ENCODE peak calls at places on chromosomes 11 and 22, in seven cellular contexts. M is adrenal gland, T is IMR-90, K is testis, G is upper lobe of right lung, C is hepatocyte, W is GM23248. I is an unnamed sample. For H3K36me3, the result is how much of the 10 kb centered on the place peaks cover.

GRCh38 chr22:28674121-28674563 is 5.5 kb downstream of the TTC28 start:
- DNase-seq in T (peak), K (no peak), W (peak), M (no peak), C (no peak), G (no peak), I (no peak)

GRCh38 chr11:19395050-19395449 is 154.3 kb upstream of the E2F8 start:
- DNase-seq in G (no peak), M (no peak), K (no peak), T (no peak), W (no peak), C (no peak), I (no peak)

GRCh38 chr22:43295173-43295572 is 48.0 kb downstream of the SCUBE1 start:
- DNase-seq in K (no peak), W (no peak), C (no peak), G (no peak), M (no peak), T (no peak), I (no peak)

GRCh38 chr11:33735426-33736147 is 636 bp downstream of the CD59 start:
- DNase-seq in W (peak), C (peak), K (peak), M (peak), G (peak), T (no peak), I (no peak)

GRCh38 chr11:125262825-125263218 is 98.3 kb downstream of the PKNOX2 start:
- DNase-seq in M (no peak), G (no peak), W (peak), K (peak), C (peak), T (peak), I (no peak)

GRCh38 chr11:35593143-35593542 is 25.1 kb upstream of the FJX1 start:
- DNase-seq in M (no peak), W (peak), G (no peak), K (no peak), T (peak), C (no peak), I (no peak)

GRCh38 chr11:11500744-11501487 is 120.9 kb downstream of the GALNT18 start:
- DNase-seq in K (no peak), G (no peak), M (no peak), W (no peak), C (no peak), T (no peak), I (no peak)

GRCh38 chr22:46149493-46149997 is 781 bp upstream of the PPARA start:
- DNase-seq in W (peak), K (peak), M (peak), C (peak), G (peak), T (no peak), I (no peak)

GRCh38 chr22:36546932-36547331 is 18.0 kb upstream of the EIF3D start:
- DNase-seq in M (no peak), T (peak), K (no peak), W (peak), G (no peak), C (peak), I (no peak)

GRCh38 chr11:104531075-104531474 is 367.1 kb upstream of the PDGFD start:
- DNase-seq in M (no peak), T (no peak), G (no peak), C (no peak), W (no peak), K (no peak), I (peak)

GRCh38 chr11:65498042-65498726 is 661 bp upstream of the MALAT1 start:
- DNase-seq in T (peak), G (peak), K (peak), W (peak), C (peak), M (peak), I (no peak)

GRCh38 chr11:21774212-21774611 is 418.7 kb upstream of the ANO5 start:
- DNase-seq in W (no peak), C (no peak), G (no peak), K (no peak), T (no peak), M (no peak), I (no peak)

GRCh38 chr22:37070744-37071143 is 19.2 kb downstream of the KCTD17 start:
- DNase-seq in K (no peak), C (no peak), G (no peak), W (no peak), T (no peak), M (no peak), I (no peak)

GRCh38 chr11:12288212-12288933 is 89.0 kb upstream of the PARVA start:
- DNase-seq in W (peak), C (peak), K (peak), T (peak), M (peak), G (peak), I (peak)

GRCh38 chr11:94732617-94733292 is 35.4 kb upstream of the AMOTL1 start:
- DNase-seq in W (peak), M (peak), T (peak), K (no peak), C (no peak), G (no peak), I (no peak)

GRCh38 chr11:19931141-19931767 is 218.6 kb downstream of the NAV2 start:
- DNase-seq in C (peak), M (no peak), K (no peak), G (no peak), T (no peak), W (peak), I (no peak)

GRCh38 chr11:8258771-8259170 is 4.9 kb downstream of the LMO1 start:
- DNase-seq in G (peak), M (peak), T (peak), C (no peak), K (no peak), W (peak), I (no peak)

GRCh38 chr11:91913407-91913806 is 311.2 kb upstream of the FAT3 start:
- DNase-seq in C (no peak), G (no peak), M (no peak), K (no peak), W (no peak), T (no peak), I (no peak)

GRCh38 chr11:94706211-94706610 is 61.9 kb upstream of the AMOTL1 start:
- DNase-seq in T (peak), C (peak), G (no peak), W (peak), M (no peak), K (no peak), I (no peak)

GRCh38 chr11:113989916-113990315 is 15.0 kb downstream of the HTR3A start:
- DNase-seq in C (no peak), W (no peak), K (no peak), G (no peak), M (no peak), T (no peak), I (no peak)

GRCh38 chr11:72958790-72959189 is 144.6 kb downstream of the ATG16L2 start:
- DNase-seq in C (no peak), M (no peak), K (no peak), G (no peak), W (no peak), T (peak), I (no peak)

GRCh38 chr11:75656044-75656726 is 12.7 kb downstream of the MAP6 start:
- DNase-seq in C (no peak), T (peak), W (no peak), G (no peak), K (no peak), M (no peak), I (no peak)

GRCh38 chr22:44660051-44660830 is 41.8 kb upstream of the PRR5 start:
- DNase-seq in T (no peak), C (no peak), M (no peak), W (no peak), G (no peak), K (no peak), I (peak)

GRCh38 chr22:28441720-28442263 is 237.8 kb downstream of the TTC28 start:
- DNase-seq in W (peak), M (no peak), K (peak), C (peak), T (no peak), G (no peak), I (peak)

GRCh38 chr11:132848336-132848735 is 684.0 kb downstream of the OPCML start:
- DNase-seq in T (peak), G (no peak), C (no peak), W (peak), M (no peak), K (no peak), I (no peak)

GRCh38 chr22:49824185-49824925 is 3.3 kb downstream of the BRD1 start:
- DNase-seq in W (no peak), K (no peak), M (no peak), C (no peak), G (no peak), T (no peak), I (no peak)

GRCh38 chr22:46484861-46485595 is 52.4 kb downstream of the CELSR1 start:
- DNase-seq in G (no peak), T (peak), M (no peak), W (no peak), K (no peak), C (peak), I (peak)

GRCh38 chr22:17436382-17436951 is 67.2 kb downstream of the CECR2 start:
- DNase-seq in C (peak), T (no peak), K (no peak), G (no peak), M (no peak), W (no peak), I (no peak)

GRCh38 chr11:126186031-126186698 is 25.3 kb downstream of the RPUSD4 start:
- DNase-seq in C (no peak), M (no peak), W (no peak), T (peak), K (peak), G (no peak), I (peak)

GRCh38 chr11:8867035-8867434 is 44.0 kb upstream of the AKIP1 start:
- DNase-seq in K (no peak), M (no peak), W (peak), G (no peak), T (peak), C (peak), I (no peak)

GRCh38 chr11:128247235-128247594 is 340.1 kb downstream of the ETS1 start:
- DNase-seq in G (no peak), K (no peak), C (no peak), T (no peak), W (no peak), M (no peak), I (no peak)

GRCh38 chr11:117188620-117189081 is 10.1 kb downstream of the SIDT2 start:
- DNase-seq in W (no peak), G (peak), K (no peak), M (peak), T (no peak), C (no peak), I (peak)

GRCh38 chr11:71568707-71569349 is 3.5 kb downstream of the KRTAP5-10 start:
- DNase-seq in W (peak), C (no peak), G (no peak), M (peak), K (peak), T (no peak), I (peak)

GRCh38 chr22:36368359-36368983 is 19.3 kb downstream of the MYH9 start:
- DNase-seq in G (no peak), T (peak), C (peak), W (peak), K (no peak), M (peak), I (peak)

GRCh38 chr11:18731949-18732821 is 6.2 kb upstream of the IGSF22 start:
- DNase-seq in K (peak), C (peak), M (peak), W (peak), T (peak), G (no peak), I (peak)

GRCh38 chr11:134652586-134653255 is 240.7 kb upstream of the B3GAT1 start:
- DNase-seq in G (no peak), T (no peak), K (no peak), W (no peak), C (no peak), M (peak), I (no peak)

GRCh38 chr22:24303007-24303406 is 32.4 kb downstream of the SPECC1L start:
- DNase-seq in K (no peak), G (no peak), C (no peak), T (no peak), W (no peak), M (no peak), I (no peak)

GRCh38 chr11:2532704-2533641 is 88.2 kb downstream of the KCNQ1 start:
- DNase-seq in C (peak), K (peak), G (peak), T (peak), M (peak), W (peak), I (peak)
- H3K4me3 ChIP-seq in C (no peak), K (peak), G (peak), T (no peak), M (no peak), W (peak), I (no peak)

GRCh38 chr22:31286360-31287255 is 5.7 kb downstream of the PIK3IP1 start:
- DNase-seq in M (peak), C (no peak), W (no peak), G (no peak), K (peak), T (no peak), I (no peak)

GRCh38 chr22:31290494-31291402 is 1.5 kb downstream of the PIK3IP1 start:
- DNase-seq in G (peak), W (peak), C (peak), T (peak), M (peak), K (peak), I (peak)

GRCh38 chr22:31289335-31289734 is 3.0 kb downstream of the PIK3IP1 start:
- DNase-seq in T (no peak), K (no peak), M (peak), G (no peak), C (no peak), W (no peak), I (no peak)

GRCh38 chr22:31288496-31289235 is 3.6 kb downstream of the PIK3IP1 start:
- DNase-seq in K (no peak), G (no peak), W (no peak), C (no peak), M (peak), T (no peak), I (no peak)

GRCh38 chr22:31287818-31288495 is 4.3 kb downstream of the PIK3IP1 start:
- DNase-seq in T (no peak), W (no peak), C (no peak), G (no peak), K (no peak), M (peak), I (no peak)
- H3K36me3 ChIP-seq in T (under half), W (under half), C (under half), G (half or more), K (under half), M (under half), I (under half)

GRCh38 chr22:41367039-41367679 is 14.6 kb upstream of the TEF start:
- DNase-seq in T (peak), C (peak), M (peak), W (peak), K (peak), G (peak), I (peak)

GRCh38 chr22:41367680-41368542 is 13.8 kb upstream of the TEF start:
- DNase-seq in M (peak), T (peak), G (peak), W (peak), C (peak), K (peak), I (peak)

GRCh38 chr22:41365425-41365824 is 16.3 kb upstream of the TEF start:
- DNase-seq in M (no peak), G (no peak), C (no peak), W (no peak), T (no peak), K (no peak), I (no peak)

GRCh38 chr22:41364955-41365354 is 16.8 kb upstream of the TEF start:
- DNase-seq in G (no peak), T (no peak), W (no peak), M (no peak), K (no peak), C (no peak), I (peak)

GRCh38 chr22:41366323-41367014 is 15.3 kb upstream of the TEF start:
- DNase-seq in K (no peak), M (no peak), G (no peak), T (no peak), C (no peak), W (no peak), I (no peak)
- H3K4me3 ChIP-seq in K (no peak), M (no peak), G (peak), T (no peak), C (no peak), W (no peak), I (no peak)

DNA sequence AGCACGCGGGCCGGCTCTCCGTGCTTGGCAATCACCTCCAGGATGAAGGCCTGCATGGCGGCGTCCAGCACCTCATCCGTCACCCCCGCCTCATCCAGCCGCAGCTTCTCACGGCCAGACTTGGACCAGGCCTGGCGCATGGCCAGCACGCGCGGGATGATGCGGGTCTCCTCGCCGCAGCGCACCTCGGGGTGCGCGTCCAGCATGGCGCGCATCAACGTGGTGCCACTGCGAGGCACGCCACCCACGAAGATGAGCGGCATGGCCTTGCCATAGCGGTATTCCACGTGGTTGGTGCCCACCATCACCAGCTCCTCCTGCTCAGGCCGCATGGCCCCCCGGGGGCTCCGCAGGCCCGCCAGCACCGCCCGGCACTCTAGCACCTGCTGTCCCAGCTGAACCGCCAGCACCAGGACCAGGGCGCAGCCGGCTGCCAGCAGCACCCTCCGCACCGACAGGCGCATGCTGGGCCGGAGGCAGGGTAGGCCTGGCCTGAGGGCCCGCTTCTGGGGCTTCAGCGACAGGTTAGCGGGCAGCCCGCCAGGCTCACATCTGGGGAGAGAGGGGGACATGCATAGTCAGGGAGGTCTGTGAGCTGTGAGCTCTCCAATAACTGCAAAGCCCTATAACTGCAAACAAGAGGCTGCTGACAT is 29.0 kb upstream of the TFIP11 start:
- DNase-seq in G (no peak), W (no peak), C (no peak), M (no peak), K (no peak), T (no peak), I (peak)
- H3K36me3 ChIP-seq in G (under half), W (under half), C (under half), M (under half), K (under half), T (under half), I (under half)

GRCh38 chr11:115527534-115528125 is 23.4 kb upstream of the CADM1 start:
- DNase-seq in M (no peak), K (no peak), T (no peak), G (no peak), W (no peak), C (peak), I (peak)
- H3K4me3 ChIP-seq in M (no peak), K (no peak), T (no peak), G (no peak), W (no peak), C (no peak), I (no peak)

GRCh38 chr11:13357232-13357631 is 79.6 kb downstream of the BMAL1 start:
- DNase-seq in G (no peak), T (no peak), M (no peak), W (no peak), C (no peak), K (no peak), I (peak)
- H3K36me3 ChIP-seq in G (half or more), T (under half), M (under half), W (under half), C (under half), K (under half), I (under half)

DNA sequence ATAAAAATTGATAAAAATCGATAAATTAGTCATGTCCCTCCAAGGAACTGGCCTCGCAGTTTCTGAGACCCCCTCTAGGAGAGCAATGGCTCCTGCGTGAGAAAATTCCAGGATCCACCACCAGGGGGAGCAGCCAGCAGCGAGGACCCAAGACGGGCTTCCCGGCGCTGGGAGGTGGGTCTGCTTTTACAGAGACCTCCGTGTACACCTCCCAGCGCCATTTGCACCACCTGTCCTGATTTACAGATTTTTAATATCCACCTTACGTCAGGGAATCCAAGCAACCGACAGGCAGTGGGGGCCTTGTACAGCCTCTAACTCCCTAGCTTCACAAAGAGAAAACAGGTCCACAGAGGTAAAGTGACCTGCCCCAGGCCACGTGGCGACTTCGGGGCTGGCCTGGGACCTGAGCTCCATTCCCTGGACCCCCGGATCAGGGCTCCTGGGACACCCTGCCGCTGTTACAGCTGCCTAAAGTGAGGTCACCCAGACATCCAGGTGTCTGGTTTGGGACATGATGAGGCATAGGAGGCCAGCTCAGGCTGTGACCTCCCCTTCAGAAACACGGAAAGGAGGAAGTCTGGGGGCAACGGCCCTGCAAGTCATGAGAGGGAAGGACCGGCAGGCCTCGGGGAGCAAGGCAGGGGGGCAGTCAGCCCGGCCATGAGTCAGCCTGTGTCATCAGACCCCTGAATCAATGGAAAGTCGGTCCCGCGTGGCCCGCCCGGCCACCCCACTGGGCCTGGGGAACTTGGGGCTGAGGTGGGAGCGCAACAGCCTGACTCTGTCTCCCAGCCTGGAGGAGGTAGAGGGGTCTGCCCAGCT is 3.5 kb downstream of the OSM start:
- DNase-seq in C (peak), K (peak), W (peak), G (peak), M (peak), T (peak), I (peak)
- H3K4me3 ChIP-seq in C (no peak), K (no peak), W (peak), G (peak), M (no peak), T (peak), I (no peak)

DNA sequence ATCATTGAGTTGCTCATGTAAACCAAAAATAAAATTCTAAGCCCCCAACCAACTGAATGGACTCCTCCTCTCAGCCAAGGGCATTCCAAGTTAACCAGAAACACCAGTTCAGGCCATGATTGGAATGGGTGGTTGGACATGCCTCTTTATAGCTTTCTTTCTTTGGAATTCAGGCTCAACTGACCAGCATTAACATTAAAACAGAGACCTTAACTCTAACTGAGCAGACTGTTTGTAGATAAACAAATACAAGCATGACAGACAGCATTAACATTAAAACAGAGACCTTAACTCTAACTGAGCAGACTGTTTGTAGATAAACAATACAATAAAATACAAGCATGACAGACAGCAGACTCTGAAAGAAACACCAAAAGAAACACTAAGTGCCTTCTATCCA is 278.2 kb downstream of the DLG2 start:
- DNase-seq in K (no peak), T (no peak), W (no peak), C (no peak), M (no peak), G (no peak), I (no peak)
- H3K36me3 ChIP-seq in K (under half), T (under half), W (under half), C (under half), M (under half), G (under half), I (under half)

GRCh38 chr11:82874646-82875523 is 25.3 kb downstream of the PRCP start:
- DNase-seq in W (no peak), C (no peak), K (no peak), M (no peak), T (no peak), G (no peak), I (no peak)
- H3K4me3 ChIP-seq in W (no peak), C (no peak), K (no peak), M (no peak), T (no peak), G (no peak), I (no peak)

GRCh38 chr11:494761-495536 is 12.1 kb downstream of the RNH1 start:
- DNase-seq in M (no peak), K (no peak), C (no peak), W (no peak), T (no peak), G (peak), I (peak)
- H3K36me3 ChIP-seq in M (under half), K (under half), C (under half), W (under half), T (half or more), G (half or more), I (under half)